ENCODE peak calls at places on chromosomes 5 and 9, in six cellular contexts. X is upper lobe of left lung; K is IMR-90; E is CD8-positive, alpha-beta T cell; P is lung; A is ovary. J is an unnamed sample.

GRCh38 chr5:37823433-37824152 is 16.2 kb downstream of the GDNF start:
- DNase-seq in A (no peak), X (no peak), K (no peak), P (no peak), E (no peak), J (no peak)

GRCh38 chr9:97809666-97810344 is 43.2 kb upstream of the FOXE1 start:
- DNase-seq in E (no peak), P (no peak), X (no peak), A (no peak), K (no peak), J (no peak)

GRCh38 chr5:139755892-139756671 is 39.5 kb upstream of the PSD2 start:
- DNase-seq in P (no peak), A (no peak), X (peak; percentile 80), K (no peak), E (no peak), J (no peak)

GRCh38 chr9:133167096-133167695 is 3.5 kb upstream of the GBGT1 start:
- DNase-seq in K (no peak), E (no peak), P (no peak), A (no peak), X (no peak), J (no peak)

GRCh38 chr9:136157477-136158265 is 39.0 kb upstream of the TMEM250 start:
- DNase-seq in X (peak; percentile 66), E (no peak), K (no peak), A (no peak), P (no peak), J (no peak)

GRCh38 chr5:30401479-30402058 is 791.9 kb upstream of the CDH6 start:
- DNase-seq in X (no peak), P (no peak), E (no peak), A (no peak), K (peak; percentile 48), J (no peak)

GRCh38 chr5:122202952-122203351 is 73.6 kb downstream of the ZNF474 start:
- DNase-seq in X (no peak), A (no peak), E (no peak), K (peak; percentile 36), P (no peak), J (no peak)

GRCh38 chr5:67515020-67515689 is 318.6 kb upstream of the CD180 start:
- DNase-seq in A (no peak), P (no peak), X (no peak), K (no peak), E (peak; percentile 65), J (no peak)

GRCh38 chr5:91212336-91213092 is 170.6 kb downstream of the ARRDC3 start:
- DNase-seq in E (no peak), P (no peak), A (no peak), X (no peak), K (peak; percentile 94), J (peak; percentile 70)

GRCh38 chr9:70802206-70802605 is 319.2 kb downstream of the TRPM3 start:
- DNase-seq in X (no peak), E (no peak), A (no peak), K (no peak), P (no peak), J (no peak)

DNA sequence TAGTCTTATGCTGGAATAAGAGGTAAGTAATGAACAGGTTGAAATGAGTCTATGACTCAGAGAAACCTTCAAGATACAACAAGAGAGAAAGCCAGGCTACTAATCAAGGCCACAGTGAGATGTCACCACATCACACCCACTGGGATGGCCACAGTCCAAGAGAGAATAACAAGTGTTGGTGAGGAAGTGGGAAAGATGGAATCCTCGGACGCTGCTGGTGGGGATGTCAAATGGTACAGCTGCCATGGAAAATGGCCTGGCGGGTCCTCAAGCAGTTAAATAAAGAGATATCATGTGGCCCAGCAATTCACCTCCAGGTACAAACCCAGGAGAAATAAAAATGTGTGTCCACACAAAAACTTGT is 41.9 kb upstream of the NEURL1B start:
- DNase-seq in X (no peak), A (peak; percentile 5), K (no peak), P (no peak), E (no peak), J (no peak)
- TF ChIP-seq CTCF in X (no peak), A (no peak), K (no peak), P (no peak), E (no peak), J (no peak)

DNA sequence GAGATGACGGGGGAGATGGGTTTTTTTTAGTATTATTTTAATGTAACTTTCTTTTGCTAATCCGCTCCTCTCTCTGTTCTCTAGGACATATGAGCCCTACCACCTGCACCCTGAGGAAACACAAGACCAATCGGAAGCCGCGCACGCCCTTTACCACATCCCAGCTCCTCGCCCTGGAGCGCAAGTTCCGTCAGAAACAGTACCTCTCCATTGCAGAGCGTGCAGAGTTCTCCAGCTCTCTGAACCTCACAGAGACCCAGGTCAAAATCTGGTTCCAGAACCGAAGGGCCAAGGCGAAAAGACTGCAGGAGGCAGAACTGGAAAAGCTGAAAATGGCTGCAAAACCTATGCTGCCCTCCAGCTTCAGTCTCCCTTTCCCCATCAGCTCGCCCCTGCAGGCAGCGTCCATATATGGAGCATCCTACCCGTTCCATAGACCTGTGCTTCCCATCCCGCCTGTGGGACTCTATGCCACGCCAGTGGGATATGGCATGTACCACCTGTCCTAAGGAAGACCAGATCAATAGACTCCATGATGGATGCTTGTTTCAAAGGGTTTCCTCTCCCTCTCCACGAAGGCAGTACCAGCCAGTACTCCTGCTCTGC is 4.8 kb downstream of the MSX2 start:
- DNase-seq in K (no peak), E (no peak), P (no peak), X (no peak), A (no peak), J (no peak)
- H3K4me3 ChIP-seq in K (no peak overlapping the region), E (no peak overlapping the region), P (no peak overlapping the region), X (no peak overlapping the region), A (no peak overlapping the region), J (no peak overlapping the region)

GRCh38 chr5:141121563-141121962 is at the start of gene PCDHB4:
- DNase-seq in P (no peak), X (no peak), E (no peak), A (peak; percentile 47), K (no peak), J (no peak)

GRCh38 chr5:141127305-141127704 is 5.7 kb downstream of the PCDHB4 start:
- DNase-seq in P (no peak), X (no peak), K (no peak), A (no peak), E (no peak), J (no peak)

DNA sequence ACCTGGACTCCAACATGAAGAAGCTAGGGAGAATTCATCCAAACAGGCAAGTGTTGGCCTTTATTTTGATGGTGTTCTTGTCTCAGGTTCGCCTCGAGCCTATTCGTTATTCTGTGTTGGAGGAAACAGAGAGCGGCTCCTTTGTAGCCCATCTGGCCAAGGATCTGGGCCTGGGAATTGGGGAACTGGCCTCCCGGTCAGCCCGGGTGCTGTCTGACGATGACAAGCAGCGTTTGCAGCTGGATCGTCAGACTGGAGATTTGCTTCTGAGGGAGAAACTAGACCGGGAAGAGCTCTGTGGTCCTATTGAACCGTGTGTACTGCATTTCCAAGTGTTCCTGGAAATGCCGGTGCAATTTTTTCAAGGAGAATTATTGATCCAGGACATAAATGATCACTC is 367 bp downstream of the PCDHB4 start:
- DNase-seq in E (no peak), A (no peak), X (peak; percentile 8), K (no peak), P (no peak), J (no peak)
- H3K9me3 ChIP-seq in E (no peaks in the 10 kb centered on the region), A (peaks cover 13% of the 10 kb centered on the region), X (no peaks in the 10 kb centered on the region), K (peaks cover 11% of the 10 kb centered on the region), P (peaks cover 18% of the 10 kb centered on the region), J (peaks cover 16% of the 10 kb centered on the region)

DNA sequence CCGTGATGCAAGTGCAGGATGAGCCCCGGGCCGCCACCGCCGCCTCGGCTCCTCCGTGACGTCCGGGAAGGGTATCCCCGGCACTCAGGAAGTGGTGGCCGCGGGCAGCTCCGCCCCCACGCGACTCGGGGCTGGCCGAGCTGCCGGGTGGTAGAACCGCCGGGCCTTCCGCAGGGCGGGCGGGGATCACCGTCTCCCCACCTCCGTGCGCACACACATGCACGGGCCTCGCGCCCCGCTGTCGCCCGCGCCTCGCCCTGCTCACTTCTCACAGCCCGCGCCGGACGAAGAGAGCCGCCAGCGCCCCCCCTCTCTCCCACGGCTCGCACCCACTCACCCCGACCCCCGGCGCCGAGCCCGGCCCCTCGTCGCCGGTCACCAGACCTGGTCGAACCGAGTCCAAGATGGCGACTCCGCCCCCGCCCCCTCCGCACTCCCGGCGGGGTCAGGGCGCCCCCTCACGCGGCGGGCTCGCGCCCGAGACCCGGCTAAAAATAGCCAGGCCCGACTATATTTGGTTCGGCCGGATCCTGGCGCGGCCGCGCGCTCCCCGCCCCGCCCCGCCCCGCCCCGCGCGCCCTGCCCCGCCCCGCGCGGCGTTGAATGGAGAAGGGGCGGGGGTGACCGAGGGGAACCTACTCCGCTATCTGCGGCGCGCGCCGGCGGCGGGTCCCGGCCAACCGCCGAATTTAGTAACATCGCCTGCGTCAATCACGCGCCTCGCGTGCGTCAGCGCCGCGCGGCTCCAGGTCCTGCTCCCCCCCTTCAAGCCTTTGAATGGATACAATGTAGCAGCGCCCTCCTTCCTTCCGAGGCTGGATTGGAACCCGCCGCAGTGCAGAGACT is 2.0 kb upstream of the NR4A3 start:
- DNase-seq in A (peak; percentile 98), X (peak; percentile 99), E (peak; percentile 91), P (peak; percentile 91), K (peak; percentile 96), J (peak; percentile 98)
- TF ChIP-seq CTCF in A (no peak), X (no peak), E (no peak), P (no peak), K (peak; percentile 24), J (no peak)

GRCh38 chr9:2345013-2345412 is 276.6 kb upstream of the VLDLR start:
- DNase-seq in K (no peak), X (no peak), E (no peak), A (no peak), P (no peak), J (no peak)
- H3K4me3 ChIP-seq in K (no peak overlapping the region), X (no peak overlapping the region), E (no peak overlapping the region), A (no peak overlapping the region), P (no peak overlapping the region), J (no peak overlapping the region)

DNA sequence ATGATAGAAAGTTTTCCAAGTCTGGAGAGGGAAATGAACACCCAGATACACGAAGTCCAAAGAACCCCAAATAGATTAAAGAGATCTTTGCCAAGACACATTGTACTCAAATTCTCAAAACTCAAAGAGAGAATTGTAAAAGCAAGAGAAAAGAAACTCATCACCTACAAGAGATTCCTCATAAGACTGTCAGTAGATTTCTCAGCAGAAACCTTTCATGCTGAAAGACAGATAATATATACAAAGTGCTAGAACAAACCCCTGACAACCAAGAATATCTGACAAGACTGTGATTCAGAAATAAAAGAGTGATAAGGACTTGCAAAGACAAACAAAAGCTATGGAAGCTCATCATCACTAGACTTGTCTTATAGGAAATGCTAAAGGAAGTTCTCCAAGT is 326.7 kb upstream of the ZNF608 start:
- DNase-seq in K (no peak), P (no peak), X (no peak), A (no peak), E (no peak), J (no peak)
- H3K9me3 ChIP-seq in K (peaks cover 11% of the 10 kb centered on the region), P (no peaks in the 10 kb centered on the region), X (peaks cover 6% of the 10 kb centered on the region), A (no peaks in the 10 kb centered on the region), E (no peaks in the 10 kb centered on the region), J (peaks cover 3% of the 10 kb centered on the region)

GRCh38 chr5:36243653-36244052 is 1.9 kb upstream of the NADK2 start:
- DNase-seq in E (no peak), P (no peak), X (no peak), K (no peak), A (no peak), J (no peak)

GRCh38 chr5:36244076-36244475 is 2.4 kb upstream of the NADK2 start:
- DNase-seq in K (no peak), X (no peak), E (no peak), A (no peak), P (no peak), J (no peak)

GRCh38 chr5:36241636-36242533 is at the start of gene NADK2:
- DNase-seq in K (peak; percentile 92), X (peak; percentile 99), A (peak; percentile 97), E (peak; percentile 92), P (peak; percentile 94), J (peak; percentile 98)

GRCh38 chr5:36242534-36243144 is 914 bp upstream of the NADK2 start:
- DNase-seq in P (no peak), X (peak; percentile 33), K (no peak), E (no peak), A (peak; percentile 48), J (no peak)

GRCh38 chr5:36246011-36246410 is 4.3 kb upstream of the NADK2 start:
- DNase-seq in E (no peak), A (no peak), P (no peak), X (no peak), K (no peak), J (no peak)
- TF ChIP-seq CTCF in E (no peak), A (no peak), P (no peak), X (no peak), K (no peak), J (no peak)